ENCODE peak calls at places on chromosomes 5 and 9, in six cellular contexts. One of them, this sample, is unnamed.

GRCh38 chr5:32095261-32095671 is 78.9 kb downstream of the GOLPH3 start:
- DNase-seq in mucosa of gallbladder: no peak
- DNase-seq in CD8-positive, alpha-beta memory T cell: no peak
- DNase-seq in SW480: no peak
- DNase-seq in upper lobe of right lung: no peak
- DNase-seq in T47D: no peak
- DNase-seq in this sample: no peak

GRCh38 chr5:72007336-72008111 is 99.8 kb upstream of the MAP1B start:
- DNase-seq in CD8-positive, alpha-beta memory T cell: no peak
- DNase-seq in upper lobe of right lung: no peak
- DNase-seq in T47D: no peak
- DNase-seq in mucosa of gallbladder: no peak
- DNase-seq in SW480: no peak
- DNase-seq in this sample: no peak

GRCh38 chr5:180869587-180869986 is 8.5 kb upstream of the ZFP62 start:
- DNase-seq in upper lobe of right lung: no peak
- DNase-seq in SW480: no peak
- DNase-seq in mucosa of gallbladder: no peak
- DNase-seq in T47D: no peak
- DNase-seq in CD8-positive, alpha-beta memory T cell: no peak
- DNase-seq in this sample: no peak

GRCh38 chr9:4740623-4741364 is at the start of gene AK3:
- DNase-seq in CD8-positive, alpha-beta memory T cell: peak; percentile 86
- DNase-seq in T47D: peak; percentile 84
- DNase-seq in mucosa of gallbladder: peak; percentile 90
- DNase-seq in upper lobe of right lung: peak; percentile 94
- DNase-seq in SW480: peak; percentile 81
- DNase-seq in this sample: peak; percentile 63

GRCh38 chr9:107890921-107891465 is 401.4 kb upstream of the KLF4 start:
- DNase-seq in T47D: no peak
- DNase-seq in upper lobe of right lung: no peak
- DNase-seq in mucosa of gallbladder: no peak
- DNase-seq in SW480: no peak
- DNase-seq in CD8-positive, alpha-beta memory T cell: no peak
- DNase-seq in this sample: no peak

GRCh38 chr9:73179594-73179993 is 27.9 kb downstream of the ANXA1 start:
- DNase-seq in upper lobe of right lung: no peak
- DNase-seq in T47D: peak; percentile 36
- DNase-seq in SW480: peak; percentile 62
- DNase-seq in mucosa of gallbladder: no peak
- DNase-seq in CD8-positive, alpha-beta memory T cell: no peak
- DNase-seq in this sample: no peak

GRCh38 chr9:17520264-17521058 is 58.4 kb upstream of the SH3GL2 start:
- DNase-seq in upper lobe of right lung: no peak
- DNase-seq in CD8-positive, alpha-beta memory T cell: no peak
- DNase-seq in mucosa of gallbladder: no peak
- DNase-seq in SW480: no peak
- DNase-seq in T47D: peak; percentile 10
- DNase-seq in this sample: no peak

GRCh38 chr5:88376728-88377127 is 108.1 kb upstream of the TMEM161B start:
- DNase-seq in T47D: no peak
- DNase-seq in SW480: no peak
- DNase-seq in mucosa of gallbladder: no peak
- DNase-seq in upper lobe of right lung: no peak
- DNase-seq in CD8-positive, alpha-beta memory T cell: no peak
- DNase-seq in this sample: no peak

GRCh38 chr9:91428927-91429351 is 5.3 kb upstream of the NFIL3 start:
- DNase-seq in upper lobe of right lung: no peak
- DNase-seq in T47D: no peak
- DNase-seq in CD8-positive, alpha-beta memory T cell: no peak
- DNase-seq in mucosa of gallbladder: no peak
- DNase-seq in SW480: no peak
- DNase-seq in this sample: no peak